ENCODE peak calls at places on chromosomes 7 and 10, in four cellular contexts. One of them, this sample, is unnamed. For H3K9me3, the result is how much of the 10 kb centered on the place peaks cover.

GRCh38 chr10:128814024-128814423 is 653.0 kb upstream of the MGMT start:
- DNase-seq in CD8-positive, alpha-beta T cell: no peak
- DNase-seq in BE2C: no peak
- DNase-seq in IMR-90: no peak
- DNase-seq in this sample: no peak

GRCh38 chr7:133431134-133431711 is 178.3 kb downstream of the EXOC4 start:
- DNase-seq in BE2C: no peak
- DNase-seq in CD8-positive, alpha-beta T cell: no peak
- DNase-seq in IMR-90: no peak
- DNase-seq in this sample: no peak

GRCh38 chr10:131141207-131141606 is 170.3 kb downstream of the TCERG1L start:
- DNase-seq in IMR-90: no peak
- DNase-seq in BE2C: no peak
- DNase-seq in CD8-positive, alpha-beta T cell: no peak
- DNase-seq in this sample: no peak

GRCh38 chr7:139681812-139682135 is 96.0 kb downstream of the HIPK2 start:
- DNase-seq in CD8-positive, alpha-beta T cell: no peak
- DNase-seq in IMR-90: no peak
- DNase-seq in BE2C: no peak
- DNase-seq in this sample: no peak

GRCh38 chr7:140605337-140605736 is 35.3 kb downstream of the DENND2A start:
- DNase-seq in IMR-90: peak
- DNase-seq in CD8-positive, alpha-beta T cell: no peak
- DNase-seq in BE2C: no peak
- DNase-seq in this sample: no peak

GRCh38 chr10:18976681-18977251 is 71.8 kb upstream of the MALRD1 start:
- DNase-seq in BE2C: no peak
- DNase-seq in IMR-90: no peak
- DNase-seq in CD8-positive, alpha-beta T cell: no peak
- DNase-seq in this sample: no peak

GRCh38 chr10:3330687-3331086 is 158.1 kb upstream of the PITRM1 start:
- DNase-seq in BE2C: no peak
- DNase-seq in IMR-90: peak
- DNase-seq in CD8-positive, alpha-beta T cell: no peak
- DNase-seq in this sample: no peak

GRCh38 chr7:21276471-21277035 is 151.3 kb upstream of the SP4 start:
- DNase-seq in CD8-positive, alpha-beta T cell: no peak
- DNase-seq in BE2C: no peak
- DNase-seq in IMR-90: no peak
- DNase-seq in this sample: no peak

DNA sequence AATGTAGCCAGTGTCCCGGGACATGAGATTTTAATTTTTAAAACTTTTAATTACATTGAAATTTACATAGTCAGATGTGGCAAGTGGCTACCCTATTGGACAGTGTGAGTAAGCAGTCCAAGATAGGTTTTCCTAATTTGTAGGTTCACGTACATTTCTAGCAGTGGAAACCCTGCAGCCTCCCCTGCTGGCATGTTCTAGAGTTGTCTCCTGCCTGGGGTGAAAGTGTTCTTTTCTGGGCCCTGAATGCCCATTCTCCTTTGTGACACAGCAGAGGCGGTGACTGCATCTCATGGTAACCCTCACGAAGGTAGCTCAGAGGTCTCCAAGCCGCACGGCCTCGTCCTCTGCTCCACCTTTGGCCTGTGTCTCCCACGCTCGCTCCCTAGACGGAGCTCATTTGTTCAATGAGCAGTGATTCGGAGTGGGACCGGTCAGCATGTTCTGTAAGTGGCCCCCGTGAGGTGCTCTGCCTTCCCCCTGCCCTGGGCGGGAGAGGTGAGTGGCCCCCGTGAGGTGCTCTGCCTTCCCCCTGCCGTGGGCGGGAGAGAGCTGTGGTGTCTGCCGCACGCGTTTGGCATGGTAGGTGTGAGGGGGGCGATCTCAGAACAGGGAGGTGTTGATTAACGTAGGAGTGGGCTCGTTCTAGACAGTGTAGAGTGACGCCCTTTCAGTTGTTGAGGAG is 18.0 kb downstream of the WDR37 start:
- DNase-seq in IMR-90: no peak
- DNase-seq in BE2C: no peak
- DNase-seq in CD8-positive, alpha-beta T cell: no peak
- DNase-seq in this sample: no peak
- H3K9me3 ChIP-seq in IMR-90: under half
- H3K9me3 ChIP-seq in BE2C: under half
- H3K9me3 ChIP-seq in CD8-positive, alpha-beta T cell: under half
- H3K9me3 ChIP-seq in this sample: under half

GRCh38 chr7:6181136-6181535 is 91.3 kb downstream of the CYTH3 start:
- DNase-seq in IMR-90: no peak
- DNase-seq in CD8-positive, alpha-beta T cell: no peak
- DNase-seq in BE2C: no peak
- DNase-seq in this sample: no peak
- H3K9me3 ChIP-seq in IMR-90: under half
- H3K9me3 ChIP-seq in CD8-positive, alpha-beta T cell: under half
- H3K9me3 ChIP-seq in BE2C: under half
- H3K9me3 ChIP-seq in this sample: under half

GRCh38 chr7:63025815-63026214 is 972.8 kb upstream of the ZNF722 start:
- DNase-seq in IMR-90: no peak
- DNase-seq in CD8-positive, alpha-beta T cell: no peak
- DNase-seq in BE2C: no peak
- DNase-seq in this sample: no peak

GRCh38 chr7:63027075-63027474 is 971.6 kb upstream of the ZNF722 start:
- DNase-seq in BE2C: no peak
- DNase-seq in IMR-90: no peak
- DNase-seq in CD8-positive, alpha-beta T cell: no peak
- DNase-seq in this sample: no peak

GRCh38 chr7:63028376-63029206 is 970.1 kb upstream of the ZNF722 start:
- DNase-seq in CD8-positive, alpha-beta T cell: no peak
- DNase-seq in BE2C: no peak
- DNase-seq in IMR-90: no peak
- DNase-seq in this sample: no peak

GRCh38 chr7:63023182-63023787 is 975.4 kb upstream of the ZNF722 start:
- DNase-seq in IMR-90: no peak
- DNase-seq in BE2C: no peak
- DNase-seq in CD8-positive, alpha-beta T cell: no peak
- DNase-seq in this sample: no peak

DNA sequence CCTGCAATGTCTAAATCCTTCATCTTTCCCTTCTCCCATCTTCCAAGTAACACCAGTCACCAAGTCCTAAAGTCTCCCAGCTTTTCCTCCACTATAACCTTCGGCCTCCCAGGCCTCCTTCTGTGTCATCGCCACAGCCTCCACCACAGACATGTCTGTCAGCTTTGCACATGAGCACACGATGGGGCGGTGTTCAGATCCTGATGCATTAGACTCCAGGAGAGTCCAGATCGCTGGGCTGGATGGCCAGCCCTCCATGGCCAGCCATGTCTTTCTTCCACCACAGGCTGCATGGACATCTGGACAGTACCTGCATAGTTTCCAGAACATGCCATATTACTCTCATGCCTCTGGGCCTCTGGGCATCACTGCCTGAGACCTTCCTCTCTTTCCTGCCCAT is 974.2 kb upstream of the ZNF722 start:
- DNase-seq in CD8-positive, alpha-beta T cell: no peak
- DNase-seq in BE2C: no peak
- DNase-seq in IMR-90: no peak
- DNase-seq in this sample: no peak
- H3K9me3 ChIP-seq in CD8-positive, alpha-beta T cell: under half
- H3K9me3 ChIP-seq in BE2C: under half
- H3K9me3 ChIP-seq in IMR-90: under half
- H3K9me3 ChIP-seq in this sample: under half

GRCh38 chr7:157560710-157561522 is 224.1 kb downstream of the DNAJB6 start:
- DNase-seq in BE2C: no peak
- DNase-seq in IMR-90: no peak
- DNase-seq in CD8-positive, alpha-beta T cell: no peak
- DNase-seq in this sample: no peak

GRCh38 chr7:157561816-157562410 is 225.1 kb downstream of the DNAJB6 start:
- DNase-seq in IMR-90: no peak
- DNase-seq in BE2C: no peak
- DNase-seq in CD8-positive, alpha-beta T cell: no peak
- DNase-seq in this sample: no peak

GRCh38 chr7:157560258-157560654 is 223.5 kb downstream of the DNAJB6 start:
- DNase-seq in CD8-positive, alpha-beta T cell: no peak
- DNase-seq in IMR-90: no peak
- DNase-seq in BE2C: no peak
- DNase-seq in this sample: no peak

GRCh38 chr7:157559596-157560257 is 222.9 kb downstream of the DNAJB6 start:
- DNase-seq in CD8-positive, alpha-beta T cell: no peak
- DNase-seq in BE2C: no peak
- DNase-seq in IMR-90: no peak
- DNase-seq in this sample: no peak

DNA sequence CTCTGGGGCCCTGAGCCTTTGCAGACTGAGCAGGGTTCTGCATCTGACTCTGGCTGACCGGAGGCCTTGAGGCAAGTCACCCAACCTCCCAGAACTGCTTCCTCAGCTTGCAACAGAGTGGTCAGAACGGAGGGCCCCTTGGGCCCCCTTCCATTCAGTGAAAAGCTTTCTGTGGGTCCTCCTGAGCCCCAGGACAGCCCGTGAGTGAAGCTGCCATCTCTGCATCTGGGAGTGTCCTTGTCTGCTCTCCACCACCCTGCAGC is 224.7 kb downstream of the DNAJB6 start:
- DNase-seq in CD8-positive, alpha-beta T cell: no peak
- DNase-seq in IMR-90: no peak
- DNase-seq in BE2C: no peak
- DNase-seq in this sample: no peak
- H3K9me3 ChIP-seq in CD8-positive, alpha-beta T cell: under half
- H3K9me3 ChIP-seq in IMR-90: half or more
- H3K9me3 ChIP-seq in BE2C: under half
- H3K9me3 ChIP-seq in this sample: under half

DNA sequence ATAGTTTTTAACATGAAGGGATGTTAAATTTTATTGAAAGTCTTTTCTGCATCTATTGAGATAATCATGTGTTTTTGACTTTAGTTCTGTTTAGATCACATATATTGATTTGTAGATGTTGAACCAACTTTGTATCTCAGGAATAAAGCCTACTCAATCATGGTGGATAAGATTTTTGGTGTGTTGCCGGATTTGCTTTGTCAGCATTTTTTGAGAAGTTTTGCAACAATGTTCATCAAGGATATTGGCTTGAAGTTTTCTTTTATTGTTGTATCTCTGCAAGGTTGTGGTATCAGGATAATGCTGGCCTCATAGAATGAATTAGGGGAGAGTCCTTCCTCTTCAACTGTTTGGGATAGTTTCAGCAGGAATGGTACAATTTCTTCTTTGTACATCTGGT is 9.3 kb upstream of the PPP1R3A start:
- DNase-seq in CD8-positive, alpha-beta T cell: no peak
- DNase-seq in IMR-90: no peak
- DNase-seq in BE2C: no peak
- DNase-seq in this sample: no peak
- H3K9me3 ChIP-seq in CD8-positive, alpha-beta T cell: under half
- H3K9me3 ChIP-seq in IMR-90: under half
- H3K9me3 ChIP-seq in BE2C: under half
- H3K9me3 ChIP-seq in this sample: under half

This sample was measured in T-helper 17 cell.